ENCODE peak calls at places on chromosomes 7 and 10, in nine cellular contexts. One of them, this sample, is unnamed.

GRCh38 chr7:82897500-82897899 is 265.2 kb downstream of the PCLO start:
- DNase-seq in cardiac fibroblast: no peak
- DNase-seq in BJ: no peak
- DNase-seq in gastrocnemius medialis: no peak
- DNase-seq in K562: no peak
- DNase-seq in heart right ventricle: no peak
- DNase-seq in progenitor cell of endocrine pancreas: no peak
- DNase-seq in hepatocyte: no peak
- DNase-seq in neural crest cell: no peak
- DNase-seq in this sample: no peak

GRCh38 chr10:126571203-126571602 is 99.3 kb downstream of the C10orf90 start:
- DNase-seq in progenitor cell of endocrine pancreas: no peak
- DNase-seq in gastrocnemius medialis: no peak
- DNase-seq in neural crest cell: no peak
- DNase-seq in BJ: no peak
- DNase-seq in K562: no peak
- DNase-seq in heart right ventricle: no peak
- DNase-seq in hepatocyte: no peak
- DNase-seq in cardiac fibroblast: no peak
- DNase-seq in this sample: no peak

GRCh38 chr7:142961973-142962913 is at the start of gene KEL:
- DNase-seq in heart right ventricle: no peak
- DNase-seq in BJ: no peak
- DNase-seq in gastrocnemius medialis: no peak
- DNase-seq in K562: peak
- DNase-seq in cardiac fibroblast: no peak
- DNase-seq in progenitor cell of endocrine pancreas: no peak
- DNase-seq in hepatocyte: no peak
- DNase-seq in neural crest cell: no peak
- DNase-seq in this sample: no peak

GRCh38 chr7:10225265-10225664 is 748.4 kb upstream of the PHF14 start:
- DNase-seq in BJ: no peak
- DNase-seq in progenitor cell of endocrine pancreas: no peak
- DNase-seq in neural crest cell: no peak
- DNase-seq in cardiac fibroblast: no peak
- DNase-seq in heart right ventricle: no peak
- DNase-seq in gastrocnemius medialis: no peak
- DNase-seq in hepatocyte: no peak
- DNase-seq in K562: no peak
- DNase-seq in this sample: peak

GRCh38 chr7:97016392-97017196 is 8.0 kb downstream of the DLX5 start:
- DNase-seq in heart right ventricle: no peak
- DNase-seq in progenitor cell of endocrine pancreas: no peak
- DNase-seq in cardiac fibroblast: no peak
- DNase-seq in BJ: no peak
- DNase-seq in gastrocnemius medialis: no peak
- DNase-seq in hepatocyte: peak
- DNase-seq in neural crest cell: no peak
- DNase-seq in K562: no peak
- DNase-seq in this sample: no peak

GRCh38 chr10:117221156-117221711 is 19.7 kb upstream of the SLC18A2 start:
- DNase-seq in cardiac fibroblast: no peak
- DNase-seq in heart right ventricle: no peak
- DNase-seq in K562: no peak
- DNase-seq in neural crest cell: peak
- DNase-seq in hepatocyte: peak
- DNase-seq in gastrocnemius medialis: no peak
- DNase-seq in progenitor cell of endocrine pancreas: no peak
- DNase-seq in BJ: no peak
- DNase-seq in this sample: peak

GRCh38 chr7:141558544-141559183 is 7.5 kb downstream of the AGK start:
- DNase-seq in hepatocyte: no peak
- DNase-seq in K562: no peak
- DNase-seq in heart right ventricle: no peak
- DNase-seq in gastrocnemius medialis: no peak
- DNase-seq in progenitor cell of endocrine pancreas: no peak
- DNase-seq in neural crest cell: no peak
- DNase-seq in cardiac fibroblast: peak
- DNase-seq in BJ: peak
- DNase-seq in this sample: peak

GRCh38 chr10:29001801-29002200 is 287.1 kb upstream of the LYZL1 start:
- DNase-seq in progenitor cell of endocrine pancreas: no peak
- DNase-seq in K562: no peak
- DNase-seq in hepatocyte: no peak
- DNase-seq in BJ: no peak
- DNase-seq in heart right ventricle: no peak
- DNase-seq in cardiac fibroblast: no peak
- DNase-seq in gastrocnemius medialis: no peak
- DNase-seq in neural crest cell: no peak
- DNase-seq in this sample: no peak

GRCh38 chr7:5450549-5451327 is 27.1 kb upstream of the TNRC18 start:
- DNase-seq in progenitor cell of endocrine pancreas: peak
- DNase-seq in heart right ventricle: peak
- DNase-seq in cardiac fibroblast: peak
- DNase-seq in neural crest cell: peak
- DNase-seq in gastrocnemius medialis: no peak
- DNase-seq in BJ: no peak
- DNase-seq in hepatocyte: peak
- DNase-seq in K562: peak
- DNase-seq in this sample: peak
- TF ChIP-seq CTCF in progenitor cell of endocrine pancreas: peak
- TF ChIP-seq CTCF in heart right ventricle: peak
- TF ChIP-seq CTCF in cardiac fibroblast: peak
- TF ChIP-seq CTCF in neural crest cell: peak
- TF ChIP-seq CTCF in gastrocnemius medialis: peak
- TF ChIP-seq CTCF in BJ: peak
- TF ChIP-seq CTCF in hepatocyte: peak
- TF ChIP-seq CTCF in K562: peak
- TF ChIP-seq CTCF in this sample: no peak

GRCh38 chr10:9301148-9301547 is 1246.7 kb downstream of the GATA3 start:
- DNase-seq in hepatocyte: no peak
- DNase-seq in gastrocnemius medialis: no peak
- DNase-seq in progenitor cell of endocrine pancreas: no peak
- DNase-seq in BJ: no peak
- DNase-seq in heart right ventricle: no peak
- DNase-seq in cardiac fibroblast: no peak
- DNase-seq in K562: no peak
- DNase-seq in neural crest cell: no peak
- DNase-seq in this sample: peak
- TF ChIP-seq CTCF in hepatocyte: peak
- TF ChIP-seq CTCF in gastrocnemius medialis: no peak
- TF ChIP-seq CTCF in progenitor cell of endocrine pancreas: peak
- TF ChIP-seq CTCF in BJ: peak
- TF ChIP-seq CTCF in heart right ventricle: no peak
- TF ChIP-seq CTCF in cardiac fibroblast: no peak
- TF ChIP-seq CTCF in K562: no peak
- TF ChIP-seq CTCF in neural crest cell: peak
- TF ChIP-seq CTCF in this sample: no peak

DNA sequence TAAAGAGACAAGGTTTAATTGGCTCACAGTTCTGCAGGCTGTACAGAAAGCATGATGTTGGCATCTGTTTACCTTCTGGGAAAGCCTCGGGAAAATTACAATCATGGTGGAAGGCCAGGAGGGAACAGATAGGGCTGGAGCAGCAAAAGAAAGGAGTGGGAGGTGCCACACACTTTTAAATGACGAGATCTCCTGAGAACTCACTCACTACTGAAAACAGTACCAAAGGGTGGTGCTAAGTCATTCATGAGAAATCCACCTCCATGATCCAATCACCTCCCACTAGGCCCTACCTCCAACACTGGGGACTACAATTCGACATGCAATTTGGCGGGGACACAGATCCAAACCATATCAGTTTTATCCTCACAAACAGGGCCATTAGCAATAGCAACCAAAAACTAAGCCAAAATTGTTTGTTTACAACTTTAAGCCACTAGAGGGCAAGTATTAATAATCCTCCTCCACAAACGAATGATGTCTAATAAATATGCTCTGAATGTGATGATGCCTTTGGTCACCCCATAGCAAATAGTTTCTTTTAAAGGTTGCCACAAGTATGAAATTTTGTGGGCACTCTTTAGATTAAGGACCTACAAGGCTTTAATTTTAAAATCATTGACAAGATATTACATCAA is 129.2 kb upstream of the NRBF2 start:
- DNase-seq in gastrocnemius medialis: no peak
- DNase-seq in cardiac fibroblast: no peak
- DNase-seq in hepatocyte: no peak
- DNase-seq in heart right ventricle: no peak
- DNase-seq in progenitor cell of endocrine pancreas: no peak
- DNase-seq in BJ: no peak
- DNase-seq in neural crest cell: no peak
- DNase-seq in K562: peak
- DNase-seq in this sample: no peak
- TF ChIP-seq CTCF in gastrocnemius medialis: no peak
- TF ChIP-seq CTCF in cardiac fibroblast: peak
- TF ChIP-seq CTCF in hepatocyte: peak
- TF ChIP-seq CTCF in heart right ventricle: peak
- TF ChIP-seq CTCF in progenitor cell of endocrine pancreas: no peak
- TF ChIP-seq CTCF in BJ: peak
- TF ChIP-seq CTCF in neural crest cell: peak
- TF ChIP-seq CTCF in K562: peak
- TF ChIP-seq CTCF in this sample: peak

DNA sequence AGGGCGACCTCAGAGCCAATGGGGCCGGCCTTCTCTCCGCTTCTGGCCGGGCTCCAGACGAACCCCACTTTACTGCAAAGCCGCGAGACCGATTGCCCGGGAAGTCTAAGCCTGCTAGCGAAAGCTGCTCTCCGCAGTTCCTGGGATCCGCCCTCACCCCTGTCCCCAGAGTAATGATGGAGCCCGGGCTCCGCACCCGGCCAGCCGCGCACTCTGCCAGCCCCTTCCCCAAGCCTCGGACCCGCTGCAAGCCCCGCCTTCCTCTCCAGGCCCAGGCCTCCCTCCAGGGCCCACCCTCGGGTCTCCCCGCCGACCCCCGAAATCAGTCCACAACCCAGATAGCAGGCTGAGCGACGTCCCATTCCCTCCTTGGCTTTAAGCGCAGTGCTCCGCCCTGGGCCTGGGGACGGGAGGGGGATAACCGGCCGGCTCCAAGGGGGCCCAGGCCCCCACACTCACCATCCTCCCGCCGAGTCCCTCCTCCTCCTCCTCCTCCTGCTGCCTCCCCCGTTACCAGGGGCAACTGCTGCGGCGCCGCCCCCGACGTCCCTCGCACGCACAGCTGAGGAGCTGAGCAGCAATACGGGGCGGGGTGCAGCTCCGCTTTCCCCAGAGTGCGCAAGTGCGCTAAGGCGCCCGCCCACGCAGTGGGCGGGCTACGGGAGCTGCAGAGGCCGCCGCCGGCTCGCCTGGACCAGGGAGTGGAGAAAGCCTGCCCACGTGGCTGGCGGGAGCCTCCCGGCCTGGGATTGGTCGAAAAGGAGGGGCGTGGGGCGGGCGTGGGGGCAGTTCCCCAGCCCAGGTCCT is at the start of gene ARL3:
- DNase-seq in gastrocnemius medialis: peak
- DNase-seq in cardiac fibroblast: peak
- DNase-seq in neural crest cell: peak
- DNase-seq in heart right ventricle: peak
- DNase-seq in K562: peak
- DNase-seq in hepatocyte: peak
- DNase-seq in progenitor cell of endocrine pancreas: peak
- DNase-seq in BJ: peak
- DNase-seq in this sample: peak
- TF ChIP-seq CTCF in gastrocnemius medialis: peak
- TF ChIP-seq CTCF in cardiac fibroblast: no peak
- TF ChIP-seq CTCF in neural crest cell: peak
- TF ChIP-seq CTCF in heart right ventricle: peak
- TF ChIP-seq CTCF in K562: no peak
- TF ChIP-seq CTCF in hepatocyte: peak
- TF ChIP-seq CTCF in progenitor cell of endocrine pancreas: peak
- TF ChIP-seq CTCF in BJ: peak
- TF ChIP-seq CTCF in this sample: no peak

GRCh38 chr10:97684866-97685394 is 2.1 kb downstream of the AVPI1 start:
- DNase-seq in cardiac fibroblast: peak
- DNase-seq in heart right ventricle: no peak
- DNase-seq in BJ: no peak
- DNase-seq in K562: no peak
- DNase-seq in gastrocnemius medialis: no peak
- DNase-seq in hepatocyte: no peak
- DNase-seq in neural crest cell: no peak
- DNase-seq in progenitor cell of endocrine pancreas: no peak
- DNase-seq in this sample: no peak

GRCh38 chr10:97687785-97688781 is 1.0 kb upstream of the AVPI1 start:
- DNase-seq in cardiac fibroblast: peak
- DNase-seq in neural crest cell: no peak
- DNase-seq in hepatocyte: no peak
- DNase-seq in heart right ventricle: no peak
- DNase-seq in K562: no peak
- DNase-seq in BJ: peak
- DNase-seq in progenitor cell of endocrine pancreas: no peak
- DNase-seq in gastrocnemius medialis: no peak
- DNase-seq in this sample: peak

GRCh38 chr10:97686962-97687784 is at the start of gene AVPI1:
- DNase-seq in gastrocnemius medialis: peak
- DNase-seq in BJ: peak
- DNase-seq in hepatocyte: peak
- DNase-seq in K562: peak
- DNase-seq in progenitor cell of endocrine pancreas: peak
- DNase-seq in neural crest cell: peak
- DNase-seq in heart right ventricle: peak
- DNase-seq in cardiac fibroblast: peak
- DNase-seq in this sample: peak

GRCh38 chr10:97685395-97685958 is 1.6 kb downstream of the AVPI1 start:
- DNase-seq in cardiac fibroblast: peak
- DNase-seq in BJ: no peak
- DNase-seq in neural crest cell: no peak
- DNase-seq in K562: peak
- DNase-seq in hepatocyte: no peak
- DNase-seq in heart right ventricle: no peak
- DNase-seq in progenitor cell of endocrine pancreas: no peak
- DNase-seq in gastrocnemius medialis: no peak
- DNase-seq in this sample: peak

GRCh38 chr10:97686301-97686961 is 610 bp downstream of the AVPI1 start:
- DNase-seq in hepatocyte: no peak
- DNase-seq in cardiac fibroblast: no peak
- DNase-seq in K562: no peak
- DNase-seq in heart right ventricle: no peak
- DNase-seq in gastrocnemius medialis: no peak
- DNase-seq in BJ: no peak
- DNase-seq in neural crest cell: no peak
- DNase-seq in progenitor cell of endocrine pancreas: no peak
- DNase-seq in this sample: no peak
- TF ChIP-seq CTCF in hepatocyte: no peak
- TF ChIP-seq CTCF in cardiac fibroblast: no peak
- TF ChIP-seq CTCF in K562: no peak
- TF ChIP-seq CTCF in heart right ventricle: no peak
- TF ChIP-seq CTCF in gastrocnemius medialis: no peak
- TF ChIP-seq CTCF in BJ: no peak
- TF ChIP-seq CTCF in neural crest cell: no peak
- TF ChIP-seq CTCF in progenitor cell of endocrine pancreas: no peak
- TF ChIP-seq CTCF in this sample: no peak

DNA sequence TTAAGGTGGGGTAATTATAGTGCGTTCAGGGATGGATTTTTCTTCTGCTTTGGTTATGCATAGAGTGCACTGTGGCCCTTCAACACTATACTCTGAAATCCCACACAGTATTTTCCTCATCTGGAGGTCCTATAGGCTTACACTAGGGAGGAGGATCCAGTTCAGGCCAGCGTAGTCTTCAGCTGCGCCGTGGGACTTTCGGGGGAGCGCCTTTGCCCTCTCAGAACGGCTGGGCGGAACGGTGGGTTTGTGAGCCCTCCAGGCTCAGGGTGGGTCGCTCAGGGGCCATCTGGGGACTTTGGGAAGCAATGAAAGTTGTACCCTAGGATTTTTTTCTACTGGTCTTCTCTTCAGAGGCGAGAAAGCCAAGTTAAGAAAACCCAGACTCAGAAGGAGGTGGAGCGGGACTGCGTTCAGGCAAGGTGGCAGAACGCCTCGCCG is 652 bp upstream of the VPS26A start:
- DNase-seq in gastrocnemius medialis: no peak
- DNase-seq in progenitor cell of endocrine pancreas: no peak
- DNase-seq in hepatocyte: peak
- DNase-seq in K562: peak
- DNase-seq in BJ: peak
- DNase-seq in heart right ventricle: no peak
- DNase-seq in neural crest cell: no peak
- DNase-seq in cardiac fibroblast: peak
- DNase-seq in this sample: peak
- TF ChIP-seq CTCF in gastrocnemius medialis: no peak
- TF ChIP-seq CTCF in progenitor cell of endocrine pancreas: peak
- TF ChIP-seq CTCF in hepatocyte: no peak
- TF ChIP-seq CTCF in K562: peak
- TF ChIP-seq CTCF in BJ: no peak
- TF ChIP-seq CTCF in heart right ventricle: no peak
- TF ChIP-seq CTCF in neural crest cell: no peak
- TF ChIP-seq CTCF in cardiac fibroblast: peak
- TF ChIP-seq CTCF in this sample: peak